ENCODE peak calls at places on chromosomes 4 and X, in four cellular contexts. D is uterus, W is SK-N-SH, N is right cardiac atrium. S is an unnamed sample. For H3K4me1, the result is how much of the 10 kb centered on the place peaks cover.

GRCh38 chr4:87975466-87975865 is at the start of gene SPP1:
- DNase-seq in D (no peak), W (peak), N (no peak), S (no peak)

GRCh38 chr4:142467086-142467485 is 379.0 kb downstream of the INPP4B start:
- DNase-seq in D (no peak), W (no peak), N (no peak), S (no peak)

GRCh38 chrX:51802917-51803688 is 59.9 kb downstream of the GSPT2 start:
- DNase-seq in D (peak), W (peak), N (peak), S (no peak)

GRCh38 chr4:187668683-187669082 is 326.9 kb upstream of the ZFP42 start:
- DNase-seq in D (no peak), W (no peak), N (no peak), S (no peak)

GRCh38 chr4:137722910-137723309 is 190.6 kb upstream of the PCDH18 start:
- DNase-seq in D (no peak), W (no peak), N (no peak), S (no peak)

GRCh38 chr4:102610007-102610406 is 108.8 kb downstream of the NFKB1 start:
- DNase-seq in D (no peak), W (no peak), N (no peak), S (no peak)

GRCh38 chrX:133544105-133544504 is 128.8 kb upstream of the GPC4 start:
- DNase-seq in D (peak), W (no peak), N (no peak), S (no peak)

GRCh38 chr4:86939123-86939522 is 4.3 kb downstream of the AFF1 start:
- DNase-seq in D (no peak), W (no peak), N (no peak), S (no peak)

GRCh38 chr4:122765702-122766352 is 33.3 kb downstream of the BBS12 start:
- DNase-seq in D (no peak), W (no peak), N (no peak), S (peak)

GRCh38 chr4:73067971-73068394 is 1.5 kb downstream of the COX18 start:
- DNase-seq in D (no peak), W (no peak), N (no peak), S (no peak)

GRCh38 chrX:153395613-153396319 is 5.4 kb downstream of the PNMA6E start:
- DNase-seq in D (no peak), W (no peak), N (no peak), S (no peak)

GRCh38 chr4:124711469-124712416 is 789 bp downstream of the ANKRD50 start:
- DNase-seq in D (peak), W (peak), N (no peak), S (no peak)

GRCh38 chr4:167713756-167714155 is 378.6 kb upstream of the ANXA10 start:
- DNase-seq in D (no peak), W (no peak), N (no peak), S (no peak)

GRCh38 chr4:144288011-144288903 is 147.7 kb upstream of the GYPA start:
- DNase-seq in D (no peak), W (no peak), N (no peak), S (no peak)

GRCh38 chrX:23820235-23820782 is 37.3 kb downstream of the SAT1 start:
- DNase-seq in D (no peak), W (no peak), N (no peak), S (no peak)

GRCh38 chr4:154164931-154165839 is 326.4 kb downstream of the DCHS2 start:
- DNase-seq in D (no peak), W (no peak), N (peak), S (no peak)

GRCh38 chr4:27921236-27921635 is 1060.6 kb downstream of the STIM2 start:
- DNase-seq in D (no peak), W (no peak), N (no peak), S (no peak)

GRCh38 chrX:100625985-100626491 is 10.6 kb downstream of the TSPAN6 start:
- DNase-seq in D (no peak), W (no peak), N (no peak), S (no peak)

GRCh38 chrX:28946846-28947245 is 359.6 kb downstream of the IL1RAPL1 start:
- DNase-seq in D (no peak), W (no peak), N (no peak), S (no peak)

GRCh38 chr4:168723020-168723419 is 226.2 kb downstream of the PALLD start:
- DNase-seq in D (no peak), W (no peak), N (no peak), S (no peak)

GRCh38 chr4:128757712-128758111 is 51.8 kb upstream of the JADE1 start:
- DNase-seq in D (no peak), W (no peak), N (peak), S (no peak)

GRCh38 chr4:186819357-186820086 is 95.9 kb upstream of the FAT1 start:
- DNase-seq in D (no peak), W (no peak), N (no peak), S (no peak)

GRCh38 chr4:13984996-13985780 is 357.7 kb upstream of the BOD1L1 start:
- DNase-seq in D (no peak), W (no peak), N (peak), S (no peak)

GRCh38 chr4:186200436-186201409 is 9.4 kb downstream of the CYP4V2 start:
- DNase-seq in D (no peak), W (no peak), N (no peak), S (no peak)

GRCh38 chrX:20128678-20129077 is 12.0 kb upstream of the MAP7D2 start:
- DNase-seq in D (no peak), W (no peak), N (no peak), S (no peak)

GRCh38 chr4:125097729-125098128 is 217.0 kb upstream of the FAT4 start:
- DNase-seq in D (no peak), W (no peak), N (no peak), S (no peak)

GRCh38 chrX:10233173-10233572 is 76.4 kb downstream of the CLCN4 start:
- DNase-seq in D (no peak), W (no peak), N (no peak), S (no peak)

GRCh38 chr4:41178372-41179085 is 35.8 kb downstream of the APBB2 start:
- DNase-seq in D (no peak), W (no peak), N (no peak), S (no peak)

GRCh38 chr4:83535520-83535944 is 376 bp upstream of the GPAT3 start:
- DNase-seq in D (peak), W (no peak), N (peak), S (no peak)

GRCh38 chr4:20318899-20319291 is 67.2 kb downstream of the SLIT2 start:
- DNase-seq in D (no peak), W (no peak), N (no peak), S (no peak)

GRCh38 chr4:76194325-76194724 is 19.3 kb downstream of the SCARB2 start:
- DNase-seq in D (no peak), W (no peak), N (peak), S (no peak)

GRCh38 chr4:2934077-2934812 is 29.0 kb downstream of the NOP14 start:
- DNase-seq in D (peak), W (no peak), N (peak), S (peak)

DNA sequence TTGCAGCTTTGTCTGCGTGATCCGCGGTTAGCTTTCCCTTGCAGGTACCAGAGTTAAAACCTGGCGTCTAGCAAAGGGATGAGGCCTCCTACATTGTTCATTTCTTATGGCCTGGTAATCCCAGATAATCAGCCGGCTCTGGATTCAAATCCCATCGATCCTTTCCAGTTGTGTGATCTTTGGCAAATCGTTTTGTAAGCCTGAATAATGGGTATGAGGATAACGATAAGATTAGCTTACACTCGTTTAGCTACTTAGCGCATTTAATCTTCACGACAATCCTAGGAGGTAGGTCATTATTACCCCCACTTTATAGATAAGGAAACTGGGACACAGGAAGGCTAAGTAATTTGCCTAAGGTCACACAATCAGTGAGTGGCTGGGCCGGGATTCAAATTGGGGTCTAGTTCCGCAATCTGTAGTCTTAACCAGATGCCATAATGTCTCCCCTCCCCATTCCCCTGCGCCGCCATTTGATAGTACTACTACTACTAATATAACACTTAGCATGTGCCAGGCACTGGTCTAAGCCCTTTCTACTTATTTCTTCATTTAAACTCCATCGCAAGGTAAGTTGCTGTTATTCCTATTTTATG is 1.7 kb upstream of the UBA1 start:
- DNase-seq in D (no peak), W (no peak), N (no peak), S (no peak)
- H3K27ac ChIP-seq in D (no peak), W (no peak), N (no peak), S (no peak)

DNA sequence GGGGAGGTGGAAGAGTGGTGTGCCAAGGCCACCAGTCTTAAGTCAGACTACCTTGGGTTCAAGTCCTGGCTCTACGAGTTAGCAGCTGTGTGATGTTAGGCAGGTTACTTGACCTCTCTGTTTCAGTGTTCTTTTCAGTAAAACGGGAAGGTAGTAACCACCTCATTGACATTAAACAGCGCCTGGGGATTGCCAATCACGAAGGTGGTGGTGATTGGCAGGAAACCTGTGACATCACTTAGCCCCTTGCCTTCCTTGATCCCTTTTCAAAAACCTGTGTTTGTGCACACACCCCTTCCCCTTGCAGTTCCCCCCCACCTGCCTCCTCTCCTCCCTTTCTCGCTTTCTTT is 7.6 kb downstream of the KLF3 start:
- DNase-seq in D (no peak), W (no peak), N (no peak), S (no peak)
- H3K4me1 ChIP-seq in D (under half), W (half or more), N (under half), S (half or more)

GRCh38 chr4:155434904-155435303 is 58.1 kb upstream of the MAP9 start:
- DNase-seq in D (no peak), W (no peak), N (no peak), S (no peak)

GRCh38 chr4:155428128-155428527 is 51.4 kb upstream of the MAP9 start:
- DNase-seq in D (no peak), W (peak), N (no peak), S (no peak)

GRCh38 chr4:155430895-155431467 is 54.2 kb upstream of the MAP9 start:
- DNase-seq in D (no peak), W (peak), N (no peak), S (no peak)

DNA sequence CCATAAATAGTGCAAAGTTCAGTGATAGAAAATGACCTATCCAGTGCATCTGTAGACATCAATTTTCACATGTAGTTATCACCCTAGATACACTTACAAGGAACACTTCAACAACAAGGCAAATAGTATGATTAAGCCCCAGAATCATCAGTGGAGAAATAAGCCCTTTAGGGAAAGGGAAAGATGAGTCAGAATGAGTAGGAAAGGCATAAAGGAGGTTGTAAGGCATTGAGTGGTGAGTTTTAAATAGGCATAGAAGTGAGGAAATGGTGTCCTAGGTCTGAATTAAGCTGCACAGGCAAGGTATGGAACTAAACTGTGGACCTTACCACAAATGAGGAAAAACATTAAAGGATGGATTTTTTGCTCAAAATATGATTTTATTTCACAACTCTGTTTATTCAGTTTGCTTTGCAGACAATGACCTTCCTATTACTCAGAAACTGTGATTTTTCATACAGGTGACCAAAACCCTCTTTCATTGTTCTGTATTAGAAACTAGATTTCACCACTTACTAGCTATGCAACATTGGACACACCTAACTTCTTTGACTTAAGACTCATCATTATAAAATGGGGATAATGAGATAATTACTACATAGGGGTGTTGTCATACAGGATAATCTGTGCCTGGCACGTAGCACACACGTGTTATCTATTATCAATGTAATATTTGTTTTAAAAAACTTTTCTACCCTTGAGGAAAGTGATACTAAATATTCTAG is 57.0 kb upstream of the MAP9 start:
- DNase-seq in D (no peak), W (no peak), N (no peak), S (no peak)
- H3K27ac ChIP-seq in D (no peak), W (no peak), N (no peak), S (no peak)

GRCh38 chr4:140061194-140061593 is 92.8 kb downstream of the MAML3 start:
- DNase-seq in D (no peak), W (no peak), N (no peak), S (no peak)
- H3K4me1 ChIP-seq in D (under half), W (under half), N (under half), S (under half)

S was measured in thoracic aorta.